ENCODE peak calls at places on chromosomes 4 and X, in eight cellular contexts. Z, Y, O, J, S, L, G and D are unnamed samples.

GRCh38 chr4:28834120-28834519 is 1886.0 kb upstream of the PCDH7 start:
- DNase-seq in O (no peak), S (no peak), Y (no peak), Z (no peak), J (no peak), L (no peak), G (no peak), D (no peak)

GRCh38 chr4:139761461-139761860 is 95.8 kb downstream of the MGST2 start:
- DNase-seq in S (no peak), O (no peak), J (peak; percentile 38), L (no peak), G (no peak), Y (no peak), Z (peak; percentile 58), D (peak; percentile 7)

GRCh38 chr4:73053974-73054480 is 15.5 kb downstream of the COX18 start:
- DNase-seq in G (no peak), Z (no peak), O (no peak), L (no peak), S (no peak), Y (no peak), J (no peak), D (no peak)

GRCh38 chr4:73869130-73870055 is at the start of gene CXCL1:
- DNase-seq in S (no peak), J (peak; percentile 14), O (no peak), Z (peak; percentile 31), G (no peak), L (no peak), Y (no peak), D (no peak)

GRCh38 chr4:3402409-3403103 is 39.2 kb upstream of the HGFAC start:
- DNase-seq in G (no peak), S (no peak), Z (peak; percentile 85), J (no peak), L (no peak), O (no peak), Y (no peak), D (no peak)

GRCh38 chr4:175092114-175092513 is 174.0 kb downstream of the ADAM29 start:
- DNase-seq in J (no peak), L (no peak), Z (no peak), S (no peak), G (no peak), Y (no peak), O (no peak), D (no peak)

GRCh38 chrX:115616943-115617563 is 56.1 kb downstream of the PLS3 start:
- DNase-seq in Z (peak; percentile 10), Y (no peak), O (no peak), L (no peak), G (no peak), J (peak; percentile 38), S (no peak), D (peak; percentile 1)

GRCh38 chr4:55793479-55793878 is 26.1 kb upstream of the EXOC1L start:
- DNase-seq in Y (no peak), O (no peak), J (no peak), Z (no peak), G (no peak), S (no peak), L (no peak), D (no peak)

GRCh38 chr4:86973668-86974067 is 38.9 kb downstream of the AFF1 start:
- DNase-seq in G (no peak), L (no peak), J (no peak), Y (no peak), O (no peak), Z (no peak), S (no peak), D (no peak)

GRCh38 chr4:64584125-64584524 is 174.9 kb upstream of the TECRL start:
- DNase-seq in Z (no peak), Y (no peak), S (no peak), O (no peak), J (no peak), L (no peak), G (no peak), D (no peak)

GRCh38 chrX:110989869-110990268 is 106.1 kb upstream of the PAK3 start:
- DNase-seq in Y (no peak), L (no peak), J (no peak), Z (no peak), O (no peak), G (no peak), S (no peak), D (no peak)

GRCh38 chrX:21932277-21932996 is 8.1 kb upstream of the SMS start:
- DNase-seq in O (no peak), S (no peak), L (no peak), Y (no peak), Z (peak; percentile 82), G (no peak), J (peak; percentile 44), D (no peak)

GRCh38 chr4:183185018-183185417 is 86.0 kb downstream of the WWC2 start:
- DNase-seq in S (no peak), Y (no peak), O (no peak), L (no peak), J (no peak), Z (no peak), G (peak; percentile 9), D (no peak)

GRCh38 chrX:147875866-147876596 is 35.7 kb upstream of the FMR1 start:
- DNase-seq in J (no peak), S (peak; percentile 11), Y (no peak), L (no peak), Z (no peak), G (no peak), O (no peak), D (no peak)

GRCh38 chr4:132839070-132839469 is 310.0 kb upstream of the PCDH10 start:
- DNase-seq in O (no peak), Y (no peak), G (no peak), S (no peak), L (no peak), Z (no peak), J (no peak), D (no peak)

GRCh38 chr4:139817657-139818452 is 152.2 kb downstream of the MGST2 start:
- DNase-seq in J (no peak), O (no peak), L (no peak), Z (no peak), Y (no peak), G (no peak), S (no peak), D (no peak)